ENCODE peak calls at places on chromosomes 5 and 9, in nine cellular contexts. Y, H, O, U, D, Q, P, X and N are unnamed samples.

GRCh38 chr5:103582364-103582763 is 19.8 kb upstream of the NUDT12 start:
- DNase-seq in Y (peak; percentile 41), H (peak; percentile 57), O (no peak), U (peak; percentile 31), D (peak; percentile 39), Q (peak; percentile 42), P (no peak), X (no peak), N (peak; percentile 77)

GRCh38 chr5:150595466-150596031 is 44.9 kb upstream of the SYNPO start:
- DNase-seq in Y (no peak), H (no peak), O (no peak), U (no peak), D (no peak), Q (no peak), P (no peak), X (no peak), N (no peak)

GRCh38 chr9:31587176-31587575 is 797.3 kb upstream of the ACO1 start:
- DNase-seq in Y (no peak), H (no peak), O (no peak), U (no peak), D (no peak), Q (no peak), P (no peak), X (no peak), N (no peak)

GRCh38 chr5:68285075-68285827 is 69.7 kb downstream of the PIK3R1 start:
- DNase-seq in Y (no peak), H (peak; percentile 74), O (no peak), U (no peak), D (no peak), Q (no peak), P (no peak), X (no peak), N (peak; percentile 82)

GRCh38 chr5:112757468-112758208 is 20.0 kb downstream of the APC start:
- DNase-seq in Y (no peak), H (peak; percentile 65), O (no peak), U (peak; percentile 60), D (no peak), Q (peak; percentile 34), P (no peak), X (peak; percentile 27), N (peak; percentile 78)

GRCh38 chr9:71910602-71911060 is 362 bp downstream of the ABHD17B start:
- DNase-seq in Y (no peak), H (no peak), O (no peak), U (no peak), D (no peak), Q (no peak), P (no peak), X (no peak), N (no peak)

GRCh38 chr5:82917584-82917983 is 159.6 kb downstream of the TMEM167A start:
- DNase-seq in Y (no peak), H (no peak), O (no peak), U (no peak), D (no peak), Q (no peak), P (no peak), X (no peak), N (no peak)

GRCh38 chr5:173592050-173592669 is 24.3 kb downstream of the BOD1 start:
- DNase-seq in Y (no peak), H (peak; percentile 28), O (no peak), U (no peak), D (no peak), Q (peak; percentile 33), P (no peak), X (no peak), N (peak; percentile 63)

GRCh38 chr5:141383345-141383744 is 803 bp downstream of the PCDHGA7 start:
- DNase-seq in Y (no peak), H (no peak), O (no peak), U (no peak), D (no peak), Q (no peak), P (no peak), X (no peak), N (no peak)

GRCh38 chr9:12698293-12698692 is 5.1 kb downstream of the TYRP1 start:
- DNase-seq in Y (no peak), H (no peak), O (no peak), U (peak; percentile 30), D (no peak), Q (no peak), P (no peak), X (no peak), N (no peak)

GRCh38 chr5:126811515-126812198 is 34.7 kb downstream of the LMNB1 start:
- DNase-seq in Y (no peak), H (peak; percentile 59), O (no peak), U (peak; percentile 31), D (no peak), Q (peak; percentile 19), P (no peak), X (peak; percentile 21), N (no peak)